ENCODE peak calls at places on chromosomes 7 and 10, in nine cellular contexts. N is left ventricle myocardium inferior, J is right lobe of liver, I is NT2/D1, K is heart left ventricle, V is neuronal stem cell, X is heart right ventricle, C is cardiac muscle cell, L is fibroblast of lung. M is an unnamed sample. For H3K36me3, the result is how much of the 10 kb centered on the place peaks cover.

GRCh38 chr7:87564290-87564963 is 36.3 kb downstream of the ABCB1 start:
- DNase-seq in L (peak), X (no peak), C (peak), J (peak), N (no peak), K (no peak), I (peak), V (peak), M (peak)

GRCh38 chr10:23516530-23516929 is 77.7 kb downstream of the OTUD1 start:
- DNase-seq in X (no peak), C (peak), V (peak), J (no peak), K (no peak), I (peak), L (peak), N (no peak), M (peak)

GRCh38 chr10:77043364-77043763 is 594.2 kb downstream of the KCNMA1 start:
- DNase-seq in N (no peak), K (no peak), J (no peak), L (no peak), C (no peak), I (no peak), X (no peak), V (no peak), M (no peak)

GRCh38 chr7:106793015-106793651 is 71.9 kb upstream of the PIK3CG start:
- DNase-seq in X (no peak), K (no peak), J (no peak), N (no peak), V (no peak), I (peak), C (peak), L (no peak), M (peak)

GRCh38 chr7:140262242-140262903 is 85.6 kb upstream of the KDM7A start:
- DNase-seq in L (no peak), C (no peak), I (no peak), V (no peak), N (no peak), J (no peak), K (no peak), X (no peak), M (no peak)

GRCh38 chr7:156397249-156397648 is 243.3 kb upstream of the RNF32 start:
- DNase-seq in X (no peak), N (no peak), J (no peak), L (no peak), V (no peak), I (no peak), K (no peak), C (no peak), M (no peak)

GRCh38 chr10:67788028-67788886 is 49.7 kb downstream of the DNAJC12 start:
- DNase-seq in N (peak), X (peak), V (peak), L (peak), C (peak), J (peak), K (peak), I (peak), M (peak)

GRCh38 chr7:92723978-92724377 is 112.4 kb downstream of the CDK6 start:
- DNase-seq in K (no peak), I (peak), C (no peak), J (no peak), N (no peak), X (no peak), L (no peak), V (no peak), M (peak)

GRCh38 chr10:91909178-91909677 is at the start of gene FGFBP3:
- DNase-seq in I (no peak), J (no peak), L (peak), K (no peak), V (no peak), C (peak), N (no peak), X (no peak), M (peak)

GRCh38 chr7:135930565-135931423 is 46.4 kb downstream of the MTPN start:
- DNase-seq in L (peak), X (no peak), V (no peak), C (peak), N (no peak), K (no peak), I (no peak), J (no peak), M (no peak)

GRCh38 chr7:21767300-21767900 is 178.3 kb downstream of the CDCA7L start:
- DNase-seq in K (no peak), V (peak), N (no peak), J (peak), L (peak), X (peak), I (peak), C (peak), M (peak)

GRCh38 chr7:30780909-30781308 is 9.7 kb downstream of the MINDY4 start:
- DNase-seq in N (peak), K (peak), I (no peak), V (no peak), C (no peak), X (peak), J (no peak), L (no peak), M (no peak)
- H3K36me3 ChIP-seq in N (under half), K (under half), I (half or more), V (under half), C (under half), X (under half), J (under half), L (under half), M (under half)

GRCh38 chr10:62527019-62527827 is 153.1 kb downstream of the ZNF365 start:
- DNase-seq in L (no peak), K (no peak), J (no peak), X (no peak), V (no peak), C (no peak), N (no peak), I (no peak), M (no peak)
- H3K4me3 ChIP-seq in L (no peak), K (no peak), J (no peak), X (no peak), V (no peak), C (no peak), N (no peak), I (no peak), M (no peak)

DNA sequence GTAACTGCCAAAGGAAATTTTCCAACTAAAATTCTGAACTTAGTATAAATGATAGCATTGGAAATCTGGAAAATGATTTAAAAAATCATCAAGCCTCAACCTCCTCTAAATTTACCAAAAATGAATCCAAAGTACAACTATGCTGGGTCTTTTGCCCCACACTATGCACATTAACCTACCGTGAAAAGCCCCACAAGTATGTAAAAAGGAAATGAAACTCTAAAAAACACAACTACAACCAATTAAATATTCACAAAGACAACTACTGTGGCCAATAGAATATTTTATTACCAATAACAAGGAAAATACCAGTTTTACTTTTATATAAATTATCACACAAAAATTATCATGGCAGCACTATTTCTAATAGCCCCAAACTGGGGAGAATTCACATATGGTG is 19.3 kb downstream of the EIF3A start:
- DNase-seq in L (no peak), C (no peak), X (no peak), I (no peak), K (no peak), N (no peak), J (no peak), V (no peak), M (no peak)
- H3K36me3 ChIP-seq in L (under half), C (half or more), X (under half), I (half or more), K (under half), N (half or more), J (half or more), V (half or more), M (half or more)

GRCh38 chr10:43687373-43687772 is 38.7 kb upstream of the ZNF32 start:
- DNase-seq in C (no peak), L (no peak), I (no peak), N (no peak), J (no peak), K (no peak), X (no peak), V (no peak), M (no peak)

GRCh38 chr10:43688348-43688892 is 39.7 kb upstream of the ZNF32 start:
- DNase-seq in L (peak), N (no peak), K (no peak), J (no peak), C (no peak), X (no peak), V (no peak), I (no peak), M (no peak)

GRCh38 chr10:43689955-43690771 is 41.5 kb upstream of the ZNF32 start:
- DNase-seq in I (peak), J (peak), X (peak), L (peak), K (peak), V (peak), N (peak), C (peak), M (peak)

GRCh38 chr10:43689618-43689954 is 40.9 kb upstream of the ZNF32 start:
- DNase-seq in J (peak), C (peak), V (no peak), I (no peak), K (peak), X (peak), L (peak), N (peak), M (peak)

DNA sequence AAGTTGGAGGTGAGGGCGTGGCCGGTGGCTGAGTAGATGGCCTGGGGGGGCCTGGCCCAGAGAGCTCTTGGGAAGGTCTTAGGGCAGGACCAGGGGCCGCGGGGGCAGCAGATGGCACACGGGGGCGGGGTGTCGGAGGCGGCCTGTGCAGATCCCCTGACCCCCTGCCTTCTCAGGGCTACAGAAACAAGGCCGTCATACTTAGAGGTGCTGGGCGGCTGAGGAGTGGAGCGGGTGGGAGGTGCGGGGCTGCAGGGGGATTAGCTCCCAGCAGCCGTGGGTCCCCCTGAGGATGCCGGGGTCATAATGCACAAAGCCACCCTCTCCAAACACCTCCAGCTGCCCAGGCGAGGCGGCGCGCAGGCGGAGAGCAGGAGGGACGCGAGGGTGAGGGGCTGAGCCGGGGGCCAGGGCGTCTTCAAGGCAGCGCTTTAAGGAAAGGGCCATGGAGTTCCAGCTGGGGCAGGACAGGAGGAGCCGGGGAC is 40.4 kb upstream of the ZNF32 start:
- DNase-seq in K (no peak), I (no peak), J (no peak), C (no peak), N (no peak), V (no peak), X (no peak), L (no peak), M (no peak)
- H3K4me3 ChIP-seq in K (peak), I (no peak), J (peak), C (no peak), N (peak), V (peak), X (peak), L (no peak), M (no peak)

GRCh38 chr7:56019501-56019900 is 31.7 kb downstream of the PSPH start:
- DNase-seq in C (no peak), L (no peak), I (no peak), J (no peak), N (no peak), V (no peak), K (no peak), X (no peak), M (no peak)
- H3K36me3 ChIP-seq in C (under half), L (under half), I (half or more), J (under half), N (under half), V (half or more), K (under half), X (under half), M (under half)

DNA sequence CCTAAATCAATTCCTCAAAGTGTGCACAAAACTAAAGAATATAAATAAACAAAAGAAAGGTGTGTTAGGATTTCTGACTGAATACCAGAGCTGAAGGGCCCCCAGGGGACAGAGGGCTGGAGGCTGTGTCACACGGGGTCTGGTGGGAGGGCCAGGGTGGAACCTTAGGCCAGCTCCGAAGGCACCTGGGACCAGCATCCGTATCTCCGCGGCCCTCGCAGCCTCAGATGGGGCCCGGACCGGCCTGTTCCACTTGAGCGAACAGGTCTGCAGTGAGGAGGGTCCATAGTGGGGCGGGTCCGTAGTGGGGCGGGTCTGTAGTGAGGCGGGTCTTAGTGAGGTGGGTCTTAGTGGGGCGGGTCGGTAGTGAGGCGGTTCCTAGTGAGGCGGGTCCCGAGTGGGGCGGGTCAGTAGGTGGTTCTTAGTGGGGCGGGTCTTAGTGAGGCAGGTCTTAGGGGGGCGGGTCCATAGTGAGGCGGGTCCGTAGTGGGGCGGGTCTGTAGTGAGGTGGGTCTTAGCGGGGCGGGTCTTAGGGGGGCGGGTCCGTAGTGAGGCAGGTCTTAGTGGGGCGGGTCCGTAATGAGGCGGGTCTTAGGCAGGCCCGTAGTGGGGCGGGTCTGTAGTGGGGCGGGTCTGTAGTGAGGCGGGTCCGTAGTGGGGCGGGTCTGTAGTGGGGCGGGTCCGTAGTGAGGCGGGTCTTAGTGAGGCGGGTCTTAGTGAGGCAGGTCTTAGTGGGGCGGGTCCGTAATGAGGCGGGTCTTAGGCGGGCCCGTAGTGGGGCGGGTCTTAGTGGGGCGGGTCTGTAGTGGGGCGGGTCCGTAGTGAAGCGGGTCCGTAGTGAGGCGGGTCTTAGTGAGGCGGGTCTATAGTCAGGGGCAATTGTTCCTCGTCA is 15.1 kb downstream of the GPR146 start:
- DNase-seq in C (peak), V (peak), J (no peak), N (no peak), L (no peak), I (peak), K (no peak), X (no peak), M (peak)
- H3K4me3 ChIP-seq in C (no peak), V (no peak), J (no peak), N (peak), L (no peak), I (peak), K (no peak), X (no peak), M (peak)

M was measured in H7.